ENCODE peak calls at places on chromosomes 3 and 15, in five cellular contexts. F is K562, K is A549, Q is GM12878, O is HepG2. D is an unnamed sample.

GRCh38 chr3:27357665-27358258 is 11.4 kb downstream of the NEK10 start:
- DNase-seq in K (peak; percentile 73), F (peak; percentile 28), O (peak; percentile 74), Q (no peak), D (peak; percentile 61)

GRCh38 chr15:78103406-78104118 is 11.2 kb downstream of the SH2D7 start:
- DNase-seq in F (no peak), K (no peak), Q (peak; percentile 67), O (no peak), D (no peak)

GRCh38 chr3:197792019-197792647 is 1.1 kb downstream of the LRCH3 start:
- DNase-seq in K (no peak), F (no peak), O (no peak), Q (no peak), D (no peak)

GRCh38 chr15:32838820-32839219 is 121.0 kb downstream of the GREM1 start:
- DNase-seq in F (no peak), Q (no peak), O (peak; percentile 71), K (peak; percentile 81), D (no peak)

GRCh38 chr3:177596248-177596821 is 399.1 kb upstream of the TBL1XR1 start:
- DNase-seq in K (peak; percentile 28), F (no peak), Q (no peak), O (no peak), D (no peak)

GRCh38 chr15:101447561-101448071 is 41.9 kb downstream of the PCSK6 start:
- DNase-seq in Q (no peak), K (no peak), O (no peak), F (no peak), D (no peak)

GRCh38 chr3:184320099-184320445 is 5.7 kb downstream of the EIF4G1 start:
- DNase-seq in Q (no peak), O (peak; percentile 34), K (peak; percentile 88), F (peak; percentile 49), D (no peak)

GRCh38 chr3:141740349-141740748 is 2.3 kb downstream of the RNF7 start:
- DNase-seq in F (no peak), K (no peak), O (no peak), Q (no peak), D (no peak)

DNA sequence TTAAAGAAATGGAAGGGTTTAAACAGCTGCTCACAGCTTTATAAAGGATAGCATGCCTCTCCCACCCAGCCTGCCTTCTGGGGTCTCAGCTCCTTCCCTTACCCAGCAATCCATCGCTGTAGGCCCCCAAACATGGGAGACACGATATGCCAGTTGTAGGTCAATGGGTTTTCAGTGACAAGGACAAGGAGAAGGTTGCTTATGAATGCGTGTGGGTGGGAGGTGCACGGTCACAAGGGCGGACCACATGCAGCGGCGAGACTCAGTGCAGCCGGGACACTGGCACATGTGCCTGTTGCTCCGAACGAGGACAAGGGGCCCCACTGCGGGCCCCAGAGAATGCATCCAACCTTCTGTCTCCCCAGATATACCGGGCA is 67.0 kb downstream of the MGLL start:
- DNase-seq in Q (no peak), O (no peak), K (no peak), F (no peak), D (no peak)
- TF ChIP-seq ESRRA in Q (no peak), O (no peak), K (no peak), F (no peak), D (no peak)

GRCh38 chr3:15756505-15756904 is 41.3 kb downstream of the ANKRD28 start:
- DNase-seq in F (no peak), K (no peak), O (no peak), Q (no peak), D (no peak)
- TF ChIP-seq MAX in F (no peak), K (no peak), O (no peak), Q (no peak), D (no peak)

DNA sequence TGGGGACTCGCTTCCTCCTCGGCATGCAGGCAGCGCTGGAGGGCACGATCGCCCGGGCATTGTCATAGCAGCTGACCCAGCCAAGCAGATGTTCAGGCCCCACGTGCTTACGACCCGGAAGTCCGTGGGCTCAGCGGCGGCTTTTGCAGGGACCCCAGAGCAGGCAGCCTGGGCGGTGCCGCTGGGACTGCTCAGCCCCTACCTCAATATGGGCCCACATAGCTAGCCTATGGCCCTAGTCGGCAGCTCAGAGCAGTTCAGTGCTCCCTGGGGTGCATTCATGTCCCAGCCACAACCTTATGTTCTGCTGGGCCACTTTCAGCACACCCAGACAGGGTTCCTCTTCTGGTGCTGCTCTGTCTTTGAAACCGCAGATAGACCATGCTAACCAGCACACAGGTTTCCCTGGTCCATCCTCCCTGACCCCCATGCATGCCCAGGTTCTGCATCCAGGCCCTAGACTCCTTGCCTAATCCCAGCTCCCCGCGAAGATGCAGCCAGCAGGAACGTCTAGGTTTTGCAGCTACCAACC is 10.4 kb upstream of the EIF4A2 start:
- DNase-seq in F (no peak), O (no peak), Q (no peak), K (no peak), D (peak; percentile 40)
- TF ChIP-seq ESRRA in F (no peak), O (no peak), Q (no peak), K (no peak), D (no peak)

GRCh38 chr3:155282416-155283091 is 10.9 kb downstream of the STRIT1 start:
- DNase-seq in Q (no peak), F (peak; percentile 69), K (no peak), O (peak; percentile 23), D (no peak)
- TF ChIP-seq MAX in Q (no peak), F (no peak), K (no peak), O (no peak), D (no peak)

GRCh38 chr3:138881233-138881632 is 46.5 kb upstream of the PIK3CB start:
- DNase-seq in K (no peak), Q (no peak), F (no peak), O (no peak), D (no peak)
- TF ChIP-seq ESRRA in K (no peak), Q (no peak), F (no peak), O (no peak), D (no peak)

GRCh38 chr3:49132437-49133225 is at the start of gene LAMB2:
- DNase-seq in K (peak; percentile 67), O (peak; percentile 79), F (peak; percentile 70), Q (no peak), D (peak; percentile 81)
- TF ChIP-seq MAX in K (peak; percentile 27), O (peak; percentile 40), F (peak; percentile 30), Q (no peak), D (peak; percentile 18)